ENCODE peak calls at places on chromosome 14, in eight cellular contexts. G, Y, E, L, Z, U, N and Q are unnamed samples.

GRCh38 chr14:103385994-103386491 is 828 bp downstream of the MARK3 start:
- DNase-seq in G (peak; percentile 35), Y (peak; percentile 50), E (no peak), L (peak; percentile 34), Z (peak; percentile 70), U (no peak), N (no peak), Q (peak; percentile 86)

GRCh38 chr14:68961781-68962584 is 17.1 kb downstream of the ACTN1 start:
- DNase-seq in G (no peak), Y (no peak), E (no peak), L (no peak), Z (no peak), U (no peak), N (no peak), Q (peak; percentile 61)

GRCh38 chr14:88482524-88482923 is 72.3 kb downstream of the PTPN21 start:
- DNase-seq in G (no peak), Y (no peak), E (no peak), L (no peak), Z (no peak), U (no peak), N (peak; percentile 25), Q (no peak)

GRCh38 chr14:27253946-27254345 is 656.1 kb upstream of the NOVA1 start:
- DNase-seq in G (no peak), Y (no peak), E (no peak), L (no peak), Z (no peak), U (no peak), N (no peak), Q (no peak)

GRCh38 chr14:62185078-62185477 is 422.9 kb downstream of the SNAPC1 start:
- DNase-seq in G (no peak), Y (no peak), E (no peak), L (no peak), Z (no peak), U (no peak), N (no peak), Q (no peak)

GRCh38 chr14:95381726-95382125 is 62.0 kb upstream of the CLMN start:
- DNase-seq in G (no peak), Y (no peak), E (no peak), L (no peak), Z (no peak), U (no peak), N (no peak), Q (no peak)

GRCh38 chr14:95218472-95219193 is 61.3 kb upstream of the DICER1 start:
- DNase-seq in G (no peak), Y (no peak), E (no peak), L (no peak), Z (no peak), U (no peak), N (no peak), Q (no peak)

GRCh38 chr14:71474291-71474690 is 457.9 kb upstream of the RGS6 start:
- DNase-seq in G (no peak), Y (no peak), E (no peak), L (no peak), Z (no peak), U (no peak), N (no peak), Q (no peak)

GRCh38 chr14:86296173-86296572 is 766.2 kb downstream of the FLRT2 start:
- DNase-seq in G (no peak), Y (no peak), E (no peak), L (no peak), Z (no peak), U (no peak), N (no peak), Q (no peak)

GRCh38 chr14:91398707-91399106 is 18.9 kb downstream of the CCDC88C start:
- DNase-seq in G (no peak), Y (no peak), E (no peak), L (no peak), Z (no peak), U (no peak), N (no peak), Q (peak; percentile 80)

GRCh38 chr14:105330491-105330895 is 15.9 kb downstream of the PACS2 start:
- DNase-seq in G (no peak), Y (no peak), E (no peak), L (no peak), Z (no peak), U (no peak), N (no peak), Q (peak; percentile 86)

GRCh38 chr14:60346706-60347105 is 97.7 kb downstream of the PPM1A start:
- DNase-seq in G (no peak), Y (no peak), E (no peak), L (no peak), Z (no peak), U (no peak), N (no peak), Q (no peak)

GRCh38 chr14:95452176-95452889 is 64.1 kb downstream of the SYNE3 start:
- DNase-seq in G (no peak), Y (no peak), E (no peak), L (peak; percentile 22), Z (no peak), U (no peak), N (no peak), Q (no peak)

GRCh38 chr14:95432152-95433093 is 84.0 kb downstream of the SYNE3 start:
- DNase-seq in G (peak; percentile 64), Y (peak; percentile 38), E (no peak), L (no peak), Z (no peak), U (no peak), N (no peak), Q (no peak)

GRCh38 chr14:77055981-77056380 is 27.5 kb upstream of the IRF2BPL start:
- DNase-seq in G (no peak), Y (no peak), E (no peak), L (no peak), Z (no peak), U (no peak), N (no peak), Q (no peak)

DNA sequence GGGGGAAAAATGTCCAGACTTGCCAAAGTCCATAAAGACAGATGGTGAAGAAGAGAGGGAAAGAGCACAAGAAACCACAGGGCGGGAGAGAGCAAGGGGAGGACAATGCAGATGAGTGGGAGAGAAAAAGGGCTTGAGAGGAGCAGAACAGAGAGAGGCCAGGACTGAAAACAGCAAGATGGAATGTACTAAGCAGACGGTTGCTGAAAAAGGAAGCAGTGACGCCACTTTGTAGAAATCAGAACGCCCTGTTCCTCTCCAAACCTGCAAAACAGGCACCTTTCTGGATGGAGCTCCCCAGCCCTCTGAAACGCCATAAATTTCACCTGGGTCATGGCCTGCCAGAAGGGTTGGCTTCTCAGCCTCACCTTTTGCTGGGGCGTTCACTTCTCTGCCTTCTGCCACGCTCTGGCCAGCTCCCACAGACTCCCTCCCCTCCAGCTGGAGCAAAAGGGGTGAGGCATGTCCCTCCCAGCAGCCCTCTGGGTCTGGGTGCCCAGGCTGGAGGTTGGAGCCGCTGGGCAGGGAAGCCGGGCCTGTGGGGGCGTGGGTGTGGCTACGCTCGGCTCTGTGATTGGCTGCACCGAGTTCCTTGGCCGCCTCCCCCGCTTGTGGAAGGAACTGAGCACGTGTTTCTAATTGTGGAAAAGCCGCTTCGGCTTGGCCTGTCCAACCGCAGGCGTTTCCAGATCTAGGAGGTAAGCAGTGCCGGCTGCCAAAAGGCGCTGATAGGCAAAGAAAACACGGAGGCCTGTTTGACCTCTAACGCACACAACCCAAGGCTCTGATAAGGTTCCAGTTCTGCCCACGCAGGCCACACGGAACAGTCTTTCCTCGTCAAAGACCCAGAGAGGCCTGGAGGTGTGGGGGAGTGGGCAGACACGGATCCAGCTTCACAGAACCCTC is 29.3 kb downstream of the SLC7A8 start:
- DNase-seq in G (peak; percentile 97), Y (peak; percentile 85), E (peak; percentile 91), L (peak; percentile 75), Z (peak; percentile 96), U (peak; percentile 97), N (no peak), Q (peak; percentile 85)
- TF ChIP-seq POLR2AphosphoS5 in G (peak; percentile 46), Y (peak; percentile 70), E (peak; percentile 71), L (no peak), Z (no peak), U (peak; percentile 75), N (no peak), Q (peak; percentile 18)

GRCh38 chr14:29926701-29927595 is 699 bp downstream of the PRKD1 start:
- DNase-seq in G (peak; percentile 67), Y (peak; percentile 45), E (no peak), L (peak; percentile 2), Z (peak; percentile 69), U (no peak), N (no peak), Q (peak; percentile 80)
- TF ChIP-seq CTCF in G (no peak), Y (no peak), E (no peak), L (no peak), Z (peak; percentile 7), U (no peak), N (no peak), Q (no peak)

GRCh38 chr14:24368562-24369252 is 723 bp downstream of the NFATC4 start:
- DNase-seq in G (no peak), Y (peak; percentile 45), E (peak; percentile 58), L (no peak), Z (peak; percentile 85), U (no peak), N (no peak), Q (peak; percentile 76)
- TF ChIP-seq POLR2AphosphoS5 in G (no peak), Y (no peak), E (no peak), L (no peak), Z (no peak), U (no peak), N (no peak), Q (peak; percentile 24)

GRCh38 chr14:57273236-57273635 is 4.5 kb downstream of the AP5M1 start:
- DNase-seq in G (no peak), Y (no peak), E (no peak), L (no peak), Z (no peak), U (no peak), N (no peak), Q (no peak)

GRCh38 chr14:57266060-57266459 is 2.6 kb downstream of the EXOC5 start:
- DNase-seq in G (no peak), Y (no peak), E (no peak), L (no peak), Z (no peak), U (no peak), N (no peak), Q (no peak)

DNA sequence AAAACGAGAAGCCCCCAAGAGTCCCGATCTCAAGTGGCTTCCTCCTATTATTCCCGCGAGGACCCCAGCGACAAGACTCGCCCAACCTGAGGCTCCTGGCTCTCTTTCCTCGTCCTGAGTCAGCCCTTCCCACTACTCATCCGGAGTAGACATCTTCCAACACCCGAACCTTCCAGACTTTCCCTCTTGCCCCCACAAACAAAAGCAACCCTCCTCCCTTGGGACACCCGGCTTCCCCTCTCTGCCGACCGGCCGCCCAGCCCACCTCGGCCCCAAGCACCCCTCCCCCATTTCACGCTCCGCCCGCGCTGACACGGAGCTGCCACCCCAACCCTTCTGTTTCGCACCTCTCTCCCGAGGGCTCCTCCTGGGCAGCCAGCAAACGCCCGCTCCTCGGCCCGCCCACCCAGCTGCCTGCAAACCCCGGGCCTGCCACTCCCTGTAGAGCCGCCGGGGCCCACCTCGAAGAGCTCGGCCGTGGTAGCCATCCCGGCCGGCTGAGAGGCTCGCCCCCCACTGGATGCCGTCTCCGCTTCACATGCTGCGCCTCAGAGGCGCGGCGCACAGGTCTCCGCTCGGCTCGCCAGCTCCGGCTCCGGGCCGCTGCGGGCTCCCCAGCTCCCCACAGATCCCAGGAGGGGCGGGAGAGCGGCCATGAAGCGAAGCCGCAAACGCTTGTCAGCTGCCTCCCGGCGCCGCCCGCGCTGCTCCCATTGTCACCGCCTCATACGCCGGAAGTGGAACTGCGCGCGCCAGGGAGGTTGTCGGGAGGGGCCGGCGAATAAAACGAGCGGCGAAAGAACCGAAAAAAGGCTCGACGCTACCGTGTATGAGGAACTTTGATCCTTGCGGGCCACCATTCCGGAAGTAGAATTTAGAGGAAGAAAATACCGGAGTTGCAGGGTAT is at the start of the genes AP5M1 and EXOC5:
- DNase-seq in G (peak; percentile 92), Y (peak; percentile 95), E (peak; percentile 86), L (peak; percentile 95), Z (peak; percentile 94), U (peak; percentile 96), N (peak; percentile 64), Q (peak; percentile 98)
- TF ChIP-seq CTCF in G (peak; percentile 8), Y (no peak), E (no peak), L (no peak), Z (peak; percentile 10), U (no peak), N (no peak), Q (peak; percentile 16)

GRCh38 chr14:21089877-21090193 is 8.6 kb downstream of the ZNF219 start:
- DNase-seq in G (no peak), Y (no peak), E (no peak), L (no peak), Z (no peak), U (no peak), N (no peak), Q (no peak)
- TF ChIP-seq POLR2AphosphoS5 in G (no peak), Y (no peak), E (no peak), L (no peak), Z (no peak), U (no peak), N (no peak), Q (no peak)